ENCODE peak calls at places on chromosomes 7 and 10, in five cellular contexts. D, C, Y, P and H are unnamed samples.
A peak's percentile ranks its signal among the peaks of the same experiment; 100 is the strongest.

GRCh38 chr10:69494626-69495558 is 43.6 kb downstream of the TSPAN15 start:
- DNase-seq in P (no peak), D (no peak), C (no peak), Y (no peak), H (no peak)

GRCh38 chr10:48598243-48598935 is 6.5 kb downstream of the ARHGAP22 start:
- DNase-seq in P (no peak), C (no peak), D (no peak), Y (peak; percentile 73), H (peak; percentile 13)

GRCh38 chr10:129393812-129394211 is 73.2 kb upstream of the MGMT start:
- DNase-seq in P (no peak), D (no peak), Y (no peak), C (no peak), H (peak; percentile 11)

GRCh38 chr10:80518143-80518806 is 19.4 kb upstream of the SH2D4B start:
- DNase-seq in C (no peak), P (no peak), Y (no peak), D (no peak), H (no peak)

GRCh38 chr7:22629056-22629455 is 97.9 kb upstream of the IL6 start:
- DNase-seq in C (no peak), D (no peak), Y (no peak), P (no peak), H (no peak)

GRCh38 chr7:68964060-68964459 is 634.2 kb upstream of the AUTS2 start:
- DNase-seq in D (no peak), P (no peak), C (no peak), Y (no peak), H (no peak)

GRCh38 chr10:11798862-11799735 is 24.1 kb upstream of the PROSER2 start:
- DNase-seq in Y (peak; percentile 4), D (no peak), P (peak; percentile 100), C (no peak), H (no peak)

GRCh38 chr7:40024048-40024447 is 74.0 kb downstream of the CDK13 start:
- DNase-seq in Y (no peak), D (no peak), C (no peak), P (no peak), H (no peak)

GRCh38 chr7:158261362-158262235 is 326.0 kb downstream of the PTPRN2 start:
- DNase-seq in C (no peak), Y (no peak), P (no peak), D (no peak), H (no peak)

GRCh38 chr7:154775681-154776080 is 227.2 kb downstream of the PAXIP1 start:
- DNase-seq in D (no peak), P (no peak), Y (no peak), C (no peak), H (no peak)

GRCh38 chr7:29622335-29623265 is 59.0 kb downstream of the PRR15 start:
- DNase-seq in D (peak; percentile 86), C (no peak), Y (peak; percentile 62), P (peak; percentile 67), H (no peak)

GRCh38 chr10:24762161-24762924 is 38.7 kb upstream of the ARHGAP21 start:
- DNase-seq in D (no peak), P (no peak), C (no peak), Y (peak; percentile 2), H (no peak)

GRCh38 chr10:80356563-80356999 is at the start of the genes DYDC1 and DYDC2:
- DNase-seq in C (no peak), P (peak; percentile 58), Y (peak; percentile 69), D (no peak), H (no peak)

GRCh38 chr7:24477807-24478655 is 95.2 kb upstream of the PALS2 start:
- DNase-seq in P (peak; percentile 73), C (no peak), D (peak; percentile 14), Y (peak; percentile 73), H (no peak)

GRCh38 chr10:75653761-75654160 is 222.3 kb downstream of the LRMDA start:
- DNase-seq in Y (no peak), C (no peak), D (no peak), P (no peak), H (no peak)

GRCh38 chr7:117834983-117835664 is 38.1 kb downstream of the CTTNBP2 start:
- DNase-seq in P (peak; percentile 47), C (no peak), Y (peak; percentile 77), D (no peak), H (no peak)

GRCh38 chr7:44391171-44391570 is 65.8 kb upstream of the CAMK2B start:
- DNase-seq in D (no peak), C (no peak), Y (peak; percentile 32), P (no peak), H (no peak)

GRCh38 chr7:41886906-41887311 is 184.0 kb upstream of the INHBA start:
- DNase-seq in P (peak; percentile 73), D (peak; percentile 72), Y (no peak), C (no peak), H (peak; percentile 43)

GRCh38 chr10:113753020-113753692 is 1.7 kb downstream of the PLEKHS1 start:
- DNase-seq in D (no peak), Y (peak; percentile 72), P (peak; percentile 44), C (no peak), H (no peak)

GRCh38 chr7:43004076-43004475 is 71.9 kb downstream of the MRPL32 start:
- DNase-seq in C (no peak), Y (no peak), P (peak; percentile 4), D (no peak), H (no peak)

GRCh38 chr7:107836237-107837144 is 33.5 kb upstream of the SLC26A3 start:
- DNase-seq in Y (no peak), D (no peak), P (no peak), C (no peak), H (no peak)

GRCh38 chr10:124354411-124355382 is 64.0 kb downstream of the OAT start:
- DNase-seq in C (no peak), P (peak; percentile 95), Y (no peak), D (peak; percentile 70), H (peak; percentile 63)

GRCh38 chr7:136919820-136920219 is 51.4 kb downstream of the CHRM2 start:
- DNase-seq in Y (no peak), P (no peak), D (no peak), C (no peak), H (no peak)

GRCh38 chr7:120926943-120927346 is 23.6 kb upstream of the ING3 start:
- DNase-seq in C (no peak), Y (no peak), D (no peak), P (no peak), H (no peak)

GRCh38 chr7:93620057-93620456 is 45.5 kb upstream of the CALCR start:
- DNase-seq in P (no peak), C (no peak), D (no peak), Y (no peak), H (no peak)

GRCh38 chr7:66894463-66895080 is 26.5 kb upstream of the TMEM248 start:
- DNase-seq in P (peak; percentile 69), Y (no peak), D (no peak), C (no peak), H (no peak)

GRCh38 chr7:140540142-140540777 is 61.0 kb upstream of the MKRN1 start:
- DNase-seq in D (no peak), Y (peak; percentile 19), C (no peak), P (no peak), H (no peak)

GRCh38 chr10:79404690-79405131 is 40.7 kb downstream of the ZCCHC24 start:
- DNase-seq in Y (no peak), D (no peak), P (no peak), C (no peak), H (no peak)

GRCh38 chr7:84076219-84076618 is 118.4 kb downstream of the SEMA3A start:
- DNase-seq in C (no peak), D (no peak), Y (no peak), P (no peak), H (no peak)

GRCh38 chr7:156115582-156115981 is 303.3 kb upstream of the SHH start:
- DNase-seq in D (no peak), P (no peak), Y (no peak), C (no peak), H (no peak)

GRCh38 chr10:35005868-35006267 is 84.3 kb downstream of the CUL2 start:
- DNase-seq in P (peak; percentile 67), C (no peak), D (no peak), Y (no peak), H (no peak)

GRCh38 chr10:124903119-124903518 is 38.8 kb upstream of the ZRANB1 start:
- DNase-seq in P (no peak), Y (no peak), C (no peak), D (no peak), H (no peak)

GRCh38 chr10:11610855-11611247 is 599 bp downstream of the USP6NL start:
- DNase-seq in D (peak; percentile 37), C (no peak), Y (no peak), P (peak; percentile 72), H (peak; percentile 43)